ENCODE peak calls at places on chromosomes 5 and 9, in four cellular contexts. W is NCI-H1105 treated with DMSO at 0.1 percent for 48 hours, U is M059J, G is smooth muscle cell of the brain vasculature. M is an unnamed sample.

GRCh38 chr5:174990909-174991308 is 266.5 kb downstream of the MSX2 start:
- DNase-seq in W (no peak), U (no peak), G (no peak), M (no peak)

GRCh38 chr9:71485306-71485705 is 283.0 kb downstream of the CEMIP2 start:
- DNase-seq in W (no peak), U (peak), G (no peak), M (no peak)

GRCh38 chr9:16510506-16510905 is 360.0 kb downstream of the BNC2 start:
- DNase-seq in W (no peak), U (no peak), G (no peak), M (no peak)

GRCh38 chr5:10710513-10711128 is 50.4 kb downstream of the DAP start:
- DNase-seq in W (no peak), U (no peak), G (no peak), M (no peak)

GRCh38 chr9:91727972-91728371 is 222.1 kb downstream of the ROR2 start:
- DNase-seq in W (no peak), U (no peak), G (no peak), M (no peak)

GRCh38 chr5:110735545-110735944 is 3.3 kb upstream of the SLC25A46 start:
- DNase-seq in W (no peak), U (no peak), G (no peak), M (no peak)

GRCh38 chr5:56350595-56351170 is 117.6 kb upstream of the ANKRD55 start:
- DNase-seq in W (no peak), U (peak), G (peak), M (peak)

GRCh38 chr5:96324708-96325107 is 108.3 kb downstream of the PCSK1 start:
- DNase-seq in W (no peak), U (peak), G (no peak), M (no peak)

GRCh38 chr9:125428515-125429467 is 167.2 kb downstream of the GAPVD1 start:
- DNase-seq in W (no peak), U (no peak), G (no peak), M (no peak)

GRCh38 chr9:99919930-99920329 is 13.5 kb downstream of the STX17 start:
- DNase-seq in W (no peak), U (no peak), G (no peak), M (no peak)

GRCh38 chr5:91136271-91136670 is 246.8 kb downstream of the ARRDC3 start:
- DNase-seq in W (no peak), U (peak), G (no peak), M (no peak)

GRCh38 chr9:121376214-121376830 is 6.3 kb upstream of the STOM start:
- DNase-seq in W (no peak), U (no peak), G (no peak), M (no peak)

GRCh38 chr5:109612278-109612905 is 77.3 kb upstream of the MAN2A1 start:
- DNase-seq in W (no peak), U (no peak), G (no peak), M (no peak)

GRCh38 chr5:92780057-92780456 is 801.0 kb downstream of the NR2F1-AS1 start:
- DNase-seq in W (no peak), U (no peak), G (no peak), M (no peak)

GRCh38 chr9:129888085-129888808 is 53.0 kb downstream of the USP20 start:
- DNase-seq in W (no peak), U (no peak), G (no peak), M (no peak)

GRCh38 chr9:98479967-98480847 is 224.8 kb upstream of the TBC1D2 start:
- DNase-seq in W (no peak), U (peak), G (no peak), M (no peak)

GRCh38 chr9:100427366-100428263 is 672 bp downstream of the MSANTD3 start:
- DNase-seq in W (peak), U (peak), G (no peak), M (peak)

M was measured in 8988T.